ENCODE peak calls at places on chromosomes 6 and 20, in ten cellular contexts. W is CD8-positive, alpha-beta T cell; U is fibroblast of lung; O is tibial artery; T is esophagus squamous epithelium; L is lower lobe of right lung; I is NCI-H1694 treated with DMSO at 0.1 percent for 48 hours; P is KBM-7; C is SHP77; Q is choroid plexus epithelial cell. R is an unnamed sample.
A peak's percentile ranks its signal among the peaks of the same experiment; 100 is the strongest.

GRCh38 chr6:37820713-37821069 is 1.2 kb downstream of the ZFAND3 start:
- DNase-seq in W (no peak), U (no peak), O (no peak), T (no peak), L (no peak), I (no peak), P (no peak), C (no peak), Q (no peak), R (no peak)

GRCh38 chr6:128025478-128025877 is 124.6 kb upstream of the THEMIS start:
- DNase-seq in W (no peak), U (no peak), O (no peak), T (no peak), L (no peak), I (no peak), P (no peak), C (no peak), Q (no peak), R (no peak)

GRCh38 chr20:555933-556332 is 12.3 kb upstream of the CSNK2A1 start:
- DNase-seq in W (no peak), U (peak; percentile 27), O (no peak), T (no peak), L (no peak), I (no peak), P (no peak), C (no peak), Q (peak; percentile 59), R (peak; percentile 32)

GRCh38 chr6:35471836-35472345 is 3.7 kb downstream of the RPL10A start:
- DNase-seq in W (no peak), U (no peak), O (no peak), T (no peak), L (no peak), I (no peak), P (no peak), C (no peak), Q (no peak), R (no peak)

GRCh38 chr6:140660295-140660694 is 1285.8 kb upstream of the CITED2 start:
- DNase-seq in W (no peak), U (peak; percentile 52), O (no peak), T (no peak), L (no peak), I (no peak), P (peak; percentile 14), C (no peak), Q (no peak), R (no peak)

GRCh38 chr6:126548301-126548700 is 208.4 kb downstream of the CENPW start:
- DNase-seq in W (no peak), U (no peak), O (no peak), T (no peak), L (no peak), I (no peak), P (no peak), C (no peak), Q (no peak), R (no peak)

GRCh38 chr6:75331134-75331533 is 46.5 kb upstream of the TMEM30A start:
- DNase-seq in W (no peak), U (peak; percentile 77), O (no peak), T (no peak), L (no peak), I (no peak), P (no peak), C (no peak), Q (no peak), R (no peak)

GRCh38 chr6:89818977-89819335 is 638 bp downstream of the MDN1 start:
- DNase-seq in W (no peak), U (peak; percentile 49), O (no peak), T (no peak), L (no peak), I (no peak), P (peak; percentile 71), C (no peak), Q (peak; percentile 54), R (peak; percentile 17)

GRCh38 chr6:44837741-44838140 is 450.2 kb downstream of the CDC5L start:
- DNase-seq in W (no peak), U (no peak), O (no peak), T (no peak), L (no peak), I (no peak), P (no peak), C (no peak), Q (no peak), R (no peak)

GRCh38 chr6:89724981-89725380 is 86.4 kb upstream of the LYRM2 start:
- DNase-seq in W (no peak), U (no peak), O (no peak), T (no peak), L (no peak), I (no peak), P (no peak), C (no peak), Q (no peak), R (no peak)

GRCh38 chr6:30610065-30610464 is 7.0 kb downstream of the PPP1R10 start:
- DNase-seq in W (no peak), U (no peak), O (no peak), T (no peak), L (no peak), I (no peak), P (no peak), C (no peak), Q (no peak), R (no peak)

GRCh38 chr20:1872456-1873183 is 22.6 kb upstream of the SIRPA start:
- DNase-seq in W (no peak), U (no peak), O (no peak), T (no peak), L (no peak), I (no peak), P (no peak), C (no peak), Q (no peak), R (no peak)